ENCODE peak calls at places on chromosomes 13 and 19, in eight cellular contexts. V is stimulated activated CD4-positive, alpha-beta T cell treated with anti-CD3 and anti-CD28 coated beads, Interleukin-2, amount 100 ng/mL, for 24 hours; T is GM03348; N is AG04449; F is H54; Z is hepatic stellate cell; E is iPS-NIHi11; U is M059J. X is an unnamed sample.

GRCh38 chr13:60887711-60888110 is 490.7 kb downstream of the TDRD3 start:
- DNase-seq in V (no peak), T (no peak), N (no peak), F (no peak), Z (no peak), E (no peak), U (no peak), X (no peak)

GRCh38 chr13:67120872-67121531 is 109.1 kb downstream of the PCDH9 start:
- DNase-seq in V (no peak), T (peak), N (peak), F (no peak), Z (peak), E (no peak), U (no peak), X (no peak)

GRCh38 chr13:59823495-59823894 is 340.2 kb downstream of the DIAPH3 start:
- DNase-seq in V (no peak), T (peak), N (peak), F (peak), Z (peak), E (no peak), U (peak), X (no peak)

GRCh38 chr13:111153977-111154332 is 38.8 kb downstream of the ARHGEF7 start:
- DNase-seq in V (peak), T (peak), N (no peak), F (no peak), Z (peak), E (no peak), U (peak), X (no peak)

GRCh38 chr13:75324413-75324940 is 157.5 kb downstream of the TBC1D4 start:
- DNase-seq in V (no peak), T (no peak), N (no peak), F (no peak), Z (peak), E (no peak), U (no peak), X (no peak)

GRCh38 chr19:41299755-41300089 is 10.2 kb upstream of the CCDC97 start:
- DNase-seq in V (no peak), T (peak), N (no peak), F (no peak), Z (peak), E (no peak), U (peak), X (no peak)

GRCh38 chr13:40534456-40534855 is 132.0 kb downstream of the FOXO1 start:
- DNase-seq in V (no peak), T (no peak), N (no peak), F (no peak), Z (no peak), E (no peak), U (no peak), X (no peak)

GRCh38 chr13:80508031-80508430 is 167.1 kb upstream of the SPRY2 start:
- DNase-seq in V (no peak), T (no peak), N (no peak), F (no peak), Z (no peak), E (no peak), U (no peak), X (no peak)

GRCh38 chr13:61358599-61358998 is 57.0 kb downstream of the PCDH20 start:
- DNase-seq in V (no peak), T (no peak), N (no peak), F (no peak), Z (no peak), E (no peak), U (no peak), X (no peak)

GRCh38 chr19:19628499-19629134 is 597 bp upstream of the LPAR2 start:
- DNase-seq in V (peak), T (no peak), N (no peak), F (no peak), Z (no peak), E (peak), U (peak), X (peak)

GRCh38 chr19:53076984-53077383 is 26.2 kb downstream of the ZNF160 start:
- DNase-seq in V (no peak), T (peak), N (no peak), F (no peak), Z (peak), E (peak), U (no peak), X (no peak)

GRCh38 chr13:38590796-38591507 is 95.9 kb upstream of the FREM2 start:
- DNase-seq in V (no peak), T (no peak), N (no peak), F (no peak), Z (no peak), E (no peak), U (no peak), X (no peak)

GRCh38 chr19:29887498-29887897 is 54.5 kb upstream of the URI1 start:
- DNase-seq in V (no peak), T (no peak), N (no peak), F (no peak), Z (no peak), E (no peak), U (no peak), X (no peak)

GRCh38 chr19:11164879-11165406 is 9.4 kb upstream of the SPC24 start:
- DNase-seq in V (no peak), T (peak), N (no peak), F (no peak), Z (no peak), E (no peak), U (no peak), X (no peak)

GRCh38 chr19:19597809-19598306 is 20.6 kb downstream of the PBX4 start:
- DNase-seq in V (peak), T (no peak), N (no peak), F (no peak), Z (no peak), E (no peak), U (no peak), X (peak)

GRCh38 chr13:73387318-73387717 is 328.5 kb downstream of the KLF5 start:
- DNase-seq in V (no peak), T (no peak), N (no peak), F (no peak), Z (no peak), E (no peak), U (no peak), X (no peak)

GRCh38 chr19:43525836-43526771 is 897 bp downstream of the ETHE1 start:
- DNase-seq in V (peak), T (peak), N (no peak), F (no peak), Z (peak), E (no peak), U (no peak), X (no peak)

GRCh38 chr13:40102360-40102727 is 446.9 kb downstream of the COG6 start:
- DNase-seq in V (no peak), T (no peak), N (no peak), F (no peak), Z (no peak), E (no peak), U (no peak), X (no peak)

GRCh38 chr19:58397533-58398037 is 2.1 kb downstream of the RNF225 start:
- DNase-seq in V (no peak), T (no peak), N (no peak), F (no peak), Z (no peak), E (no peak), U (no peak), X (no peak)

GRCh38 chr13:20461481-20461859 is 64.2 kb downstream of the CRYL1 start:
- DNase-seq in V (peak), T (no peak), N (no peak), F (no peak), Z (no peak), E (no peak), U (peak), X (no peak)

X was measured in stimulated activated naive CD8-positive, alpha-beta T cell treated with anti-CD3 and anti-CD28 coated beads, Interleukin-15, amount 100 ng/mL, for 72 hours.